ENCODE peak calls at places on chromosomes 1 and 21, in ten cellular contexts. A is RKO; G is fibroblast of the conjunctiva; C is colonic mucosa; W is progenitor cell of endocrine pancreas; N is activated CD8-positive, alpha-beta memory T cell treated with anti-CD3 and anti-CD28 coated beads for 48 hours; P is effector memory CD8-positive, alpha-beta T cell; L is endothelial cell; T is memory B cell; S is HTR-8/SVneo. O is an unnamed sample.

GRCh38 chr1:209383422-209383821 is 200.1 kb upstream of the CAMK1G start:
- DNase-seq in P (no peak), A (no peak), G (no peak), T (no peak), C (no peak), W (no peak), N (no peak), S (no peak), L (no peak), O (no peak)

GRCh38 chr21:23936224-23936623 is 1671.1 kb downstream of the MRPL39 start:
- DNase-seq in C (no peak), T (no peak), W (no peak), N (no peak), A (peak), S (peak), G (peak), L (no peak), P (no peak), O (no peak)

GRCh38 chr1:145845144-145845513 is 301 bp upstream of the NUDT17 start:
- DNase-seq in L (no peak), N (no peak), G (no peak), W (no peak), S (no peak), P (no peak), T (no peak), A (no peak), C (no peak), O (no peak)

GRCh38 chr1:246786606-246787238 is 62.5 kb downstream of the SCCPDH start:
- DNase-seq in C (no peak), W (no peak), N (no peak), A (no peak), S (no peak), L (no peak), G (no peak), T (no peak), P (no peak), O (no peak)

GRCh38 chr1:167926486-167926997 is 9.9 kb upstream of the DCAF6 start:
- DNase-seq in S (no peak), W (no peak), N (no peak), C (peak), G (no peak), L (no peak), P (no peak), T (no peak), A (no peak), O (no peak)

GRCh38 chr1:13583592-13583963 is at the start of gene PDPN:
- DNase-seq in T (no peak), S (peak), A (no peak), N (no peak), W (peak), L (peak), G (no peak), C (peak), P (no peak), O (no peak)

GRCh38 chr1:229192031-229192430 is 78.9 kb upstream of the RAB4A start:
- DNase-seq in W (no peak), N (no peak), L (no peak), A (peak), G (no peak), T (no peak), S (peak), P (no peak), C (no peak), O (no peak)

GRCh38 chr1:231636157-231636556 is 9.6 kb downstream of the DISC1 start:
- DNase-seq in G (no peak), P (no peak), W (no peak), S (peak), L (no peak), N (no peak), A (peak), C (no peak), T (no peak), O (no peak)

GRCh38 chr1:54743416-54743815 is 20.9 kb downstream of the PARS2 start:
- DNase-seq in T (no peak), W (no peak), L (no peak), C (no peak), S (no peak), G (no peak), A (no peak), N (no peak), P (no peak), O (no peak)

GRCh38 chr1:235553063-235553675 is 48.9 kb upstream of the B3GALNT2 start:
- DNase-seq in L (no peak), S (no peak), N (no peak), C (no peak), T (no peak), A (no peak), G (no peak), P (no peak), W (no peak), O (no peak)

GRCh38 chr1:71666609-71667008 is 585.8 kb upstream of the ZRANB2 start:
- DNase-seq in P (no peak), L (no peak), G (no peak), T (no peak), W (no peak), C (no peak), A (no peak), N (no peak), S (no peak), O (no peak)

GRCh38 chr1:24535021-24535424 is 20.9 kb upstream of the NCMAP start:
- DNase-seq in T (peak), P (peak), W (no peak), G (no peak), N (peak), S (no peak), L (no peak), A (no peak), C (no peak), O (no peak)

GRCh38 chr1:160427625-160428024 is 27.3 kb downstream of the VANGL2 start:
- DNase-seq in C (no peak), L (no peak), N (no peak), G (no peak), A (no peak), P (no peak), T (no peak), W (no peak), S (no peak), O (no peak)

GRCh38 chr1:224697888-224698450 is 81.9 kb downstream of the CNIH3 start:
- DNase-seq in L (no peak), W (no peak), S (no peak), G (no peak), P (no peak), N (no peak), C (no peak), T (no peak), A (no peak), O (no peak)

GRCh38 chr1:164577291-164577690 is 18.3 kb downstream of the PBX1 start:
- DNase-seq in W (no peak), G (no peak), C (no peak), N (no peak), L (no peak), T (no peak), A (no peak), P (no peak), S (no peak), O (no peak)

GRCh38 chr1:6125366-6125765 is 54.8 kb downstream of the CHD5 start:
- DNase-seq in G (no peak), T (no peak), A (no peak), P (no peak), W (no peak), L (no peak), S (no peak), N (no peak), C (no peak), O (no peak)

GRCh38 chr1:65952692-65953091 is 160.0 kb downstream of the PDE4B start:
- DNase-seq in N (no peak), G (no peak), W (no peak), T (no peak), C (no peak), P (no peak), A (no peak), L (no peak), S (no peak), O (no peak)

GRCh38 chr1:58652351-58653184 is 47.3 kb downstream of the MYSM1 start:
- DNase-seq in G (peak), A (peak), P (peak), W (peak), T (peak), C (peak), S (peak), N (no peak), L (peak), O (peak)

GRCh38 chr1:24861821-24862727 is 68.0 kb downstream of the RUNX3 start:
- DNase-seq in A (no peak), C (peak), S (no peak), T (peak), P (no peak), N (no peak), W (no peak), G (no peak), L (no peak), O (no peak)

GRCh38 chr1:39144943-39145650 is 59.4 kb upstream of the MACF1 start:
- DNase-seq in A (no peak), G (no peak), L (no peak), P (no peak), C (no peak), N (no peak), S (no peak), W (no peak), T (no peak), O (no peak)

GRCh38 chr1:61504840-61505239 is 220.1 kb downstream of the TM2D1 start:
- DNase-seq in P (no peak), A (peak), T (no peak), S (no peak), L (no peak), N (no peak), G (no peak), W (no peak), C (no peak), O (no peak)

GRCh38 chr1:147842578-147842977 is 60.0 kb upstream of the GJA8 start:
- DNase-seq in C (no peak), L (no peak), S (no peak), G (no peak), A (no peak), W (no peak), T (no peak), P (no peak), N (no peak), O (no peak)

GRCh38 chr1:181676269-181676668 is 193.0 kb downstream of the CACNA1E start:
- DNase-seq in N (no peak), S (peak), G (no peak), W (no peak), L (peak), P (no peak), A (peak), T (no peak), C (peak), O (peak)

GRCh38 chr1:46058936-46059335 is 73.5 kb downstream of the PIK3R3 start:
- DNase-seq in L (no peak), W (no peak), P (no peak), A (no peak), S (no peak), T (no peak), C (no peak), N (no peak), G (no peak), O (no peak)

GRCh38 chr21:24395320-24395933 is 1211.9 kb downstream of the MRPL39 start:
- DNase-seq in N (no peak), P (no peak), A (no peak), C (no peak), G (no peak), L (no peak), S (no peak), T (no peak), W (no peak), O (no peak)

GRCh38 chr1:115748396-115749130 is 20.0 kb downstream of the CASQ2 start:
- DNase-seq in P (no peak), A (peak), W (no peak), T (no peak), C (no peak), N (no peak), G (no peak), S (no peak), L (no peak), O (peak)

GRCh38 chr1:220879090-220879508 is at the start of gene HLX:
- DNase-seq in W (no peak), N (no peak), T (peak), A (no peak), S (peak), P (no peak), G (peak), C (peak), L (peak), O (peak)

GRCh38 chr21:41961753-41962152 is 7.9 kb upstream of the C2CD2 start:
- DNase-seq in A (no peak), L (no peak), C (no peak), T (no peak), N (no peak), W (no peak), G (no peak), S (no peak), P (no peak), O (no peak)

GRCh38 chr1:38524025-38524641 is 335.4 kb downstream of the RRAGC start:
- DNase-seq in G (no peak), T (no peak), L (no peak), A (no peak), P (no peak), W (no peak), C (no peak), S (no peak), N (no peak), O (no peak)

GRCh38 chr21:45908536-45909237 is 72.9 kb upstream of the COL6A1 start:
- DNase-seq in S (no peak), G (no peak), C (no peak), P (no peak), A (no peak), W (no peak), T (no peak), N (no peak), L (no peak), O (no peak)

GRCh38 chr1:15959424-15959823 is 16.5 kb downstream of the ZBTB17 start:
- DNase-seq in S (no peak), L (no peak), G (no peak), N (no peak), W (no peak), P (no peak), A (no peak), C (no peak), T (no peak), O (no peak)

GRCh38 chr21:14759285-14759684 is 213.2 kb upstream of the SAMSN1 start:
- DNase-seq in L (no peak), T (no peak), A (no peak), C (no peak), G (no peak), N (no peak), W (no peak), P (no peak), S (no peak), O (no peak)

GRCh38 chr1:241934181-241934815 is 23.3 kb upstream of the BECN2 start:
- DNase-seq in T (no peak), G (peak), W (peak), L (peak), S (no peak), C (no peak), P (no peak), A (no peak), N (no peak), O (no peak)

GRCh38 chr1:12007204-12007603 is 12.1 kb upstream of the MIIP start:
- DNase-seq in T (no peak), P (no peak), A (no peak), S (no peak), N (no peak), G (no peak), L (no peak), W (no peak), C (no peak), O (no peak)

GRCh38 chr1:3093928-3094626 is 25.1 kb downstream of the PRDM16 start:
- DNase-seq in T (no peak), L (no peak), G (no peak), N (no peak), A (no peak), P (no peak), W (no peak), S (no peak), C (no peak), O (no peak)

GRCh38 chr1:47592296-47592975 is 154.6 kb downstream of the FOXD2 start:
- DNase-seq in C (no peak), L (no peak), N (no peak), A (no peak), G (no peak), P (no peak), T (no peak), W (no peak), S (no peak), O (no peak)

GRCh38 chr1:227758366-227758765 is 23.1 kb downstream of the SNAP47 start:
- DNase-seq in L (no peak), A (no peak), P (no peak), S (no peak), G (no peak), W (no peak), C (no peak), N (no peak), T (no peak), O (no peak)

O was measured in HCT116.